ENCODE peak calls at places on chromosome 11, in five cellular contexts. One of them, this sample, is unnamed. For H3K4me1, the result is how much of the 10 kb centered on the place peaks cover.

GRCh38 chr11:8942518-8943066 is at the start of gene ASCL3:
- DNase-seq in H1: no peak
- DNase-seq in mesenchymal stem cell: no peak
- DNase-seq in IMR-90: no peak
- DNase-seq in H9: no peak
- DNase-seq in this sample: no peak

GRCh38 chr11:34620820-34621792 is at the start of gene EHF:
- DNase-seq in IMR-90: no peak
- DNase-seq in mesenchymal stem cell: no peak
- DNase-seq in H1: no peak
- DNase-seq in H9: no peak
- DNase-seq in this sample: no peak

GRCh38 chr11:79727221-79727620 is 286.4 kb upstream of the TENM4 start:
- DNase-seq in H1: no peak
- DNase-seq in H9: peak
- DNase-seq in mesenchymal stem cell: no peak
- DNase-seq in IMR-90: no peak
- DNase-seq in this sample: no peak

GRCh38 chr11:70466154-70466553 is 67.8 kb downstream of the CTTN start:
- DNase-seq in H9: no peak
- DNase-seq in IMR-90: peak
- DNase-seq in H1: no peak
- DNase-seq in mesenchymal stem cell: peak
- DNase-seq in this sample: peak

GRCh38 chr11:61201476-61201875 is 1.8 kb upstream of the PGA3 start:
- DNase-seq in H1: no peak
- DNase-seq in IMR-90: no peak
- DNase-seq in H9: no peak
- DNase-seq in mesenchymal stem cell: no peak
- DNase-seq in this sample: no peak

GRCh38 chr11:2264366-2265011 is 5.9 kb downstream of the ASCL2 start:
- DNase-seq in IMR-90: no peak
- DNase-seq in mesenchymal stem cell: no peak
- DNase-seq in H1: no peak
- DNase-seq in H9: no peak
- DNase-seq in this sample: no peak

GRCh38 chr11:44219830-44220778 is 89.8 kb downstream of the ALX4 start:
- DNase-seq in H1: no peak
- DNase-seq in IMR-90: peak
- DNase-seq in mesenchymal stem cell: peak
- DNase-seq in H9: no peak
- DNase-seq in this sample: no peak

GRCh38 chr11:19679952-19680823 is 32.4 kb upstream of the NAV2 start:
- DNase-seq in IMR-90: peak
- DNase-seq in H9: peak
- DNase-seq in mesenchymal stem cell: peak
- DNase-seq in H1: peak
- DNase-seq in this sample: peak

GRCh38 chr11:116962108-116962507 is 124.7 kb upstream of the APOA1 start:
- DNase-seq in mesenchymal stem cell: peak
- DNase-seq in IMR-90: peak
- DNase-seq in H1: no peak
- DNase-seq in H9: no peak
- DNase-seq in this sample: no peak

GRCh38 chr11:102305352-102306047 is 11.8 kb upstream of the BIRC3 start:
- DNase-seq in mesenchymal stem cell: no peak
- DNase-seq in H1: no peak
- DNase-seq in H9: no peak
- DNase-seq in IMR-90: no peak
- DNase-seq in this sample: no peak

GRCh38 chr11:128902515-128903066 is 11.4 kb downstream of the KCNJ5 start:
- DNase-seq in mesenchymal stem cell: no peak
- DNase-seq in IMR-90: peak
- DNase-seq in H9: no peak
- DNase-seq in H1: peak
- DNase-seq in this sample: peak

GRCh38 chr11:83249972-83250593 is 36.1 kb downstream of the CCDC90B start:
- DNase-seq in mesenchymal stem cell: peak
- DNase-seq in H1: no peak
- DNase-seq in H9: no peak
- DNase-seq in IMR-90: peak
- DNase-seq in this sample: peak

GRCh38 chr11:61793084-61793828 is 545 bp downstream of the FEN1 start:
- DNase-seq in IMR-90: no peak
- DNase-seq in H1: no peak
- DNase-seq in mesenchymal stem cell: no peak
- DNase-seq in H9: no peak
- DNase-seq in this sample: no peak

GRCh38 chr11:19547044-19547443 is 165.6 kb upstream of the NAV2 start:
- DNase-seq in H1: no peak
- DNase-seq in mesenchymal stem cell: no peak
- DNase-seq in IMR-90: no peak
- DNase-seq in H9: no peak
- DNase-seq in this sample: no peak

GRCh38 chr11:47317078-47317828 is 35.2 kb downstream of the MYBPC3 start:
- DNase-seq in H9: no peak
- DNase-seq in H1: no peak
- DNase-seq in IMR-90: no peak
- DNase-seq in mesenchymal stem cell: no peak
- DNase-seq in this sample: no peak

GRCh38 chr11:12901874-12902481 is 107.1 kb upstream of the RASSF10 start:
- DNase-seq in mesenchymal stem cell: peak
- DNase-seq in IMR-90: peak
- DNase-seq in H1: no peak
- DNase-seq in H9: no peak
- DNase-seq in this sample: no peak

GRCh38 chr11:123799438-123799837 is 6.7 kb downstream of the OR6M1 start:
- DNase-seq in mesenchymal stem cell: no peak
- DNase-seq in H9: no peak
- DNase-seq in H1: no peak
- DNase-seq in IMR-90: no peak
- DNase-seq in this sample: no peak

GRCh38 chr11:76836613-76837291 is 24.0 kb upstream of the ACER3 start:
- DNase-seq in H1: no peak
- DNase-seq in IMR-90: no peak
- DNase-seq in H9: no peak
- DNase-seq in mesenchymal stem cell: no peak
- DNase-seq in this sample: no peak

GRCh38 chr11:32478277-32478731 is 43.0 kb upstream of the WT1 start:
- DNase-seq in mesenchymal stem cell: no peak
- DNase-seq in H1: no peak
- DNase-seq in IMR-90: no peak
- DNase-seq in H9: no peak
- DNase-seq in this sample: no peak

GRCh38 chr11:100687032-100687629 is at the start of gene ARHGAP42:
- DNase-seq in IMR-90: peak
- DNase-seq in H1: peak
- DNase-seq in H9: peak
- DNase-seq in mesenchymal stem cell: peak
- DNase-seq in this sample: peak

GRCh38 chr11:118907749-118908106 is 18.0 kb downstream of the BCL9L start:
- DNase-seq in H1: no peak
- DNase-seq in IMR-90: no peak
- DNase-seq in H9: peak
- DNase-seq in mesenchymal stem cell: no peak
- DNase-seq in this sample: peak

GRCh38 chr11:61598886-61599868 is 18.3 kb upstream of the SYT7 start:
- DNase-seq in H9: peak
- DNase-seq in H1: peak
- DNase-seq in IMR-90: peak
- DNase-seq in mesenchymal stem cell: peak
- DNase-seq in this sample: peak

GRCh38 chr11:2694995-2695939 is 4.5 kb downstream of the KCNQ1OT1 start:
- DNase-seq in H9: peak
- DNase-seq in IMR-90: no peak
- DNase-seq in H1: no peak
- DNase-seq in mesenchymal stem cell: no peak
- DNase-seq in this sample: no peak

GRCh38 chr11:97506360-97506759 is 1116.5 kb downstream of the JRKL start:
- DNase-seq in H1: no peak
- DNase-seq in mesenchymal stem cell: no peak
- DNase-seq in H9: no peak
- DNase-seq in IMR-90: no peak
- DNase-seq in this sample: no peak

GRCh38 chr11:11346249-11346648 is 6.8 kb downstream of the CSNK2A3 start:
- DNase-seq in H9: no peak
- DNase-seq in IMR-90: no peak
- DNase-seq in H1: no peak
- DNase-seq in mesenchymal stem cell: no peak
- DNase-seq in this sample: no peak

GRCh38 chr11:28964811-28965210 is 856.6 kb downstream of the METTL15 start:
- DNase-seq in H1: no peak
- DNase-seq in H9: no peak
- DNase-seq in IMR-90: peak
- DNase-seq in mesenchymal stem cell: no peak
- DNase-seq in this sample: no peak

GRCh38 chr11:28961726-28962125 is 853.5 kb downstream of the METTL15 start:
- DNase-seq in IMR-90: no peak
- DNase-seq in mesenchymal stem cell: no peak
- DNase-seq in H9: no peak
- DNase-seq in H1: no peak
- DNase-seq in this sample: no peak

GRCh38 chr11:28963189-28963588 is 855.0 kb downstream of the METTL15 start:
- DNase-seq in IMR-90: peak
- DNase-seq in mesenchymal stem cell: peak
- DNase-seq in H1: no peak
- DNase-seq in H9: no peak
- DNase-seq in this sample: no peak

GRCh38 chr11:28965824-28966223 is 857.6 kb downstream of the METTL15 start:
- DNase-seq in H9: no peak
- DNase-seq in H1: no peak
- DNase-seq in mesenchymal stem cell: no peak
- DNase-seq in IMR-90: no peak
- DNase-seq in this sample: no peak

GRCh38 chr11:28962492-28962891 is 854.3 kb downstream of the METTL15 start:
- DNase-seq in H1: no peak
- DNase-seq in IMR-90: no peak
- DNase-seq in mesenchymal stem cell: no peak
- DNase-seq in H9: no peak
- DNase-seq in this sample: no peak
- H3K4me1 ChIP-seq in H1: under half
- H3K4me1 ChIP-seq in IMR-90: under half
- H3K4me1 ChIP-seq in mesenchymal stem cell: under half
- H3K4me1 ChIP-seq in H9: under half
- H3K4me1 ChIP-seq in this sample: under half

GRCh38 chr11:4018641-4019040 is 76.0 kb upstream of the RRM1 start:
- DNase-seq in mesenchymal stem cell: no peak
- DNase-seq in IMR-90: no peak
- DNase-seq in H1: no peak
- DNase-seq in H9: no peak
- DNase-seq in this sample: peak

GRCh38 chr11:4017129-4017528 is 77.5 kb upstream of the RRM1 start:
- DNase-seq in H1: no peak
- DNase-seq in H9: no peak
- DNase-seq in mesenchymal stem cell: no peak
- DNase-seq in IMR-90: no peak
- DNase-seq in this sample: no peak

GRCh38 chr11:4025248-4025956 is 69.2 kb upstream of the RRM1 start:
- DNase-seq in H9: no peak
- DNase-seq in mesenchymal stem cell: peak
- DNase-seq in IMR-90: peak
- DNase-seq in H1: no peak
- DNase-seq in this sample: no peak

GRCh38 chr11:4022669-4023068 is 71.9 kb upstream of the RRM1 start:
- DNase-seq in H9: no peak
- DNase-seq in mesenchymal stem cell: no peak
- DNase-seq in IMR-90: no peak
- DNase-seq in H1: no peak
- DNase-seq in this sample: no peak

GRCh38 chr11:4019891-4020290 is 74.7 kb upstream of the RRM1 start:
- DNase-seq in mesenchymal stem cell: peak
- DNase-seq in H1: no peak
- DNase-seq in H9: no peak
- DNase-seq in IMR-90: peak
- DNase-seq in this sample: no peak
- H2AK5ac ChIP-seq in mesenchymal stem cell: no peak
- H2AK5ac ChIP-seq in H1: no peak
- H2AK5ac ChIP-seq in H9: no peak
- H2AK5ac ChIP-seq in IMR-90: no peak
- H2AK5ac ChIP-seq in this sample: no peak

GRCh38 chr11:75470681-75471080 is 37.7 kb upstream of the KLHL35 start:
- DNase-seq in H1: no peak
- DNase-seq in IMR-90: no peak
- DNase-seq in H9: no peak
- DNase-seq in mesenchymal stem cell: no peak
- DNase-seq in this sample: no peak

GRCh38 chr11:75473684-75474083 is 40.7 kb upstream of the KLHL35 start:
- DNase-seq in mesenchymal stem cell: no peak
- DNase-seq in H1: no peak
- DNase-seq in H9: no peak
- DNase-seq in IMR-90: no peak
- DNase-seq in this sample: no peak

GRCh38 chr11:75469785-75470405 is 36.9 kb upstream of the KLHL35 start:
- DNase-seq in H9: no peak
- DNase-seq in H1: no peak
- DNase-seq in mesenchymal stem cell: no peak
- DNase-seq in IMR-90: no peak
- DNase-seq in this sample: no peak

GRCh38 chr11:75472081-75472732 is 39.2 kb upstream of the KLHL35 start:
- DNase-seq in H9: no peak
- DNase-seq in mesenchymal stem cell: no peak
- DNase-seq in H1: no peak
- DNase-seq in IMR-90: no peak
- DNase-seq in this sample: no peak

DNA sequence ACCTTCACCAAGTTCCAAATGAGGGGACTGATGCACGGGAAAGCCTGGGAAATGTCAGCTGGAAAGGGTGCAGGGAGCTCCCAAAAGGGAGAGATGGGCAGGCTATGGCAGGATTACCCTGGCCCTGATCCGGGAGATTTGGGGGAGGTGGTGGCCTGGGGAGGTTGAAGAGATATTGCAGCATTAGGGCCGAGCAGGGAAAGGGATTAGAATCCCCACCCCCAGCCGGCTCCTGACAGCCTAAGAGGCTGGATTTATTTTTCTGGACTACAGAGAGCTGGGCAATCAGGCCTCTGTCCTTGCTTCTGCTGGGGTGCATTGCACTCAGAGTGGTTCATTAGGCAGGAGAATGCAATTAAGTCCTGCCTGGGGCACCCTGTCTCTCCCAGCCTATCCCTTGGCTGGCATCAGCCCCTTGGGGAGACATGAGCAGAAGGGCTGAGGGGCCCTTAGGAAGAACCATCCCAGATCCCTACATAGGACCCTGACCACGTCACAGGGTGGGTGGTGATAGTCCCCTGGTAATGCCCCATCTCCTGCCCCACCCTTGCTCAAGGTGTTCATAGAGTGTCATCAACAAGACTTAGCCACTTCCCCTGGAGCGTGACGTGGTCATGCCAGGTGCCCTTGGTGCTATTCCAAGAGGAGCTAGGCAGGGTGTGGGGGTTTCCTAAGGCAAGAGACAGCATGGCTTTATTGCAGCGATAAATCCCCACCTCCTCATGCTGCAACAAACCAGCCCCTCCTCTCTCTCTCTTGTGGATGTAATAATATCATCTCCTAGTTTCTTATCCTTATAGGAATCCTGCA is 38.3 kb upstream of the KLHL35 start:
- DNase-seq in IMR-90: no peak
- DNase-seq in mesenchymal stem cell: no peak
- DNase-seq in H9: no peak
- DNase-seq in H1: no peak
- DNase-seq in this sample: no peak
- H3K4me1 ChIP-seq in IMR-90: under half
- H3K4me1 ChIP-seq in mesenchymal stem cell: under half
- H3K4me1 ChIP-seq in H9: under half
- H3K4me1 ChIP-seq in H1: under half
- H3K4me1 ChIP-seq in this sample: under half

GRCh38 chr11:73239111-73239521 is 21.0 kb downstream of the P2RY2 start:
- DNase-seq in mesenchymal stem cell: no peak
- DNase-seq in H1: no peak
- DNase-seq in IMR-90: no peak
- DNase-seq in H9: peak
- DNase-seq in this sample: no peak
- H2AK5ac ChIP-seq in mesenchymal stem cell: no peak
- H2AK5ac ChIP-seq in H1: no peak
- H2AK5ac ChIP-seq in IMR-90: peak
- H2AK5ac ChIP-seq in H9: no peak
- H2AK5ac ChIP-seq in this sample: no peak

This sample was measured in mesendoderm.